ENCODE peak calls at places on chromosomes 6 and 20, in ten cellular contexts. One of them, this sample, is unnamed.
A peak's percentile ranks its signal among the peaks of the same experiment; 100 is the strongest.

GRCh38 chr20:36399147-36399968 is 93.2 kb downstream of the DLGAP4 start:
- DNase-seq in RWPE1: peak; percentile 63
- DNase-seq in H9: peak; percentile 95
- DNase-seq in transverse colon: peak; percentile 38
- DNase-seq in activated B cell treated with CpG ODN at 0.5 μM for 24 hours: no peak
- DNase-seq in uterus: no peak
- DNase-seq in HFFc6: no peak
- DNase-seq in pancreas: peak; percentile 25
- DNase-seq in esophagus squamous epithelium: no peak
- DNase-seq in dorsolateral prefrontal cortex: no peak
- DNase-seq in this sample: peak; percentile 63

GRCh38 chr6:19842030-19842429 is 4.9 kb downstream of the ID4 start:
- DNase-seq in RWPE1: no peak
- DNase-seq in pancreas: no peak
- DNase-seq in transverse colon: no peak
- DNase-seq in dorsolateral prefrontal cortex: no peak
- DNase-seq in H9: no peak
- DNase-seq in esophagus squamous epithelium: no peak
- DNase-seq in activated B cell treated with CpG ODN at 0.5 μM for 24 hours: no peak
- DNase-seq in HFFc6: no peak
- DNase-seq in uterus: no peak
- DNase-seq in this sample: no peak

GRCh38 chr6:106444777-106445507 is 84.4 kb downstream of the CRYBG1 start:
- DNase-seq in uterus: no peak
- DNase-seq in activated B cell treated with CpG ODN at 0.5 μM for 24 hours: no peak
- DNase-seq in H9: peak; percentile 30
- DNase-seq in transverse colon: no peak
- DNase-seq in esophagus squamous epithelium: no peak
- DNase-seq in dorsolateral prefrontal cortex: no peak
- DNase-seq in RWPE1: peak; percentile 79
- DNase-seq in pancreas: peak; percentile 16
- DNase-seq in HFFc6: peak; percentile 62
- DNase-seq in this sample: peak; percentile 23

GRCh38 chr6:140366991-140367390 is 992.5 kb upstream of the CITED2 start:
- DNase-seq in RWPE1: peak; percentile 58
- DNase-seq in HFFc6: peak; percentile 76
- DNase-seq in transverse colon: no peak
- DNase-seq in uterus: no peak
- DNase-seq in activated B cell treated with CpG ODN at 0.5 μM for 24 hours: no peak
- DNase-seq in dorsolateral prefrontal cortex: no peak
- DNase-seq in H9: no peak
- DNase-seq in pancreas: no peak
- DNase-seq in esophagus squamous epithelium: no peak
- DNase-seq in this sample: no peak

GRCh38 chr6:107418118-107418517 is 41.2 kb downstream of the PDSS2 start:
- DNase-seq in H9: peak; percentile 37
- DNase-seq in activated B cell treated with CpG ODN at 0.5 μM for 24 hours: no peak
- DNase-seq in dorsolateral prefrontal cortex: no peak
- DNase-seq in HFFc6: peak; percentile 24
- DNase-seq in esophagus squamous epithelium: no peak
- DNase-seq in RWPE1: no peak
- DNase-seq in pancreas: no peak
- DNase-seq in uterus: no peak
- DNase-seq in transverse colon: no peak
- DNase-seq in this sample: no peak

GRCh38 chr20:2633381-2633780 is 19.1 kb upstream of the NOP56 start:
- DNase-seq in H9: no peak
- DNase-seq in transverse colon: no peak
- DNase-seq in HFFc6: no peak
- DNase-seq in uterus: no peak
- DNase-seq in activated B cell treated with CpG ODN at 0.5 μM for 24 hours: no peak
- DNase-seq in dorsolateral prefrontal cortex: no peak
- DNase-seq in RWPE1: no peak
- DNase-seq in pancreas: no peak
- DNase-seq in esophagus squamous epithelium: no peak
- DNase-seq in this sample: no peak

GRCh38 chr6:20302702-20303251 is 90.5 kb upstream of the MBOAT1 start:
- DNase-seq in transverse colon: no peak
- DNase-seq in uterus: no peak
- DNase-seq in RWPE1: no peak
- DNase-seq in esophagus squamous epithelium: no peak
- DNase-seq in activated B cell treated with CpG ODN at 0.5 μM for 24 hours: no peak
- DNase-seq in H9: no peak
- DNase-seq in dorsolateral prefrontal cortex: no peak
- DNase-seq in pancreas: no peak
- DNase-seq in HFFc6: peak; percentile 33
- DNase-seq in this sample: no peak

GRCh38 chr20:219290-220115 is 7.6 kb upstream of the DEFB129 start:
- DNase-seq in esophagus squamous epithelium: no peak
- DNase-seq in RWPE1: peak; percentile 56
- DNase-seq in transverse colon: no peak
- DNase-seq in dorsolateral prefrontal cortex: no peak
- DNase-seq in pancreas: no peak
- DNase-seq in H9: peak; percentile 31
- DNase-seq in activated B cell treated with CpG ODN at 0.5 μM for 24 hours: no peak
- DNase-seq in uterus: no peak
- DNase-seq in HFFc6: peak; percentile 5
- DNase-seq in this sample: no peak

GRCh38 chr6:168455847-168456530 is 15.0 kb downstream of the SMOC2 start:
- DNase-seq in dorsolateral prefrontal cortex: no peak
- DNase-seq in HFFc6: no peak
- DNase-seq in RWPE1: no peak
- DNase-seq in transverse colon: no peak
- DNase-seq in esophagus squamous epithelium: no peak
- DNase-seq in activated B cell treated with CpG ODN at 0.5 μM for 24 hours: no peak
- DNase-seq in pancreas: no peak
- DNase-seq in uterus: no peak
- DNase-seq in H9: no peak
- DNase-seq in this sample: no peak

GRCh38 chr6:87115402-87116135 is 20.7 kb upstream of the CGA start:
- DNase-seq in transverse colon: no peak
- DNase-seq in activated B cell treated with CpG ODN at 0.5 μM for 24 hours: no peak
- DNase-seq in uterus: no peak
- DNase-seq in esophagus squamous epithelium: no peak
- DNase-seq in RWPE1: no peak
- DNase-seq in pancreas: no peak
- DNase-seq in H9: no peak
- DNase-seq in dorsolateral prefrontal cortex: no peak
- DNase-seq in HFFc6: no peak
- DNase-seq in this sample: no peak

GRCh38 chr6:37321101-37321500 is 32.7 kb upstream of the RNF8 start:
- DNase-seq in HFFc6: no peak
- DNase-seq in esophagus squamous epithelium: no peak
- DNase-seq in H9: no peak
- DNase-seq in dorsolateral prefrontal cortex: no peak
- DNase-seq in transverse colon: no peak
- DNase-seq in uterus: no peak
- DNase-seq in RWPE1: no peak
- DNase-seq in activated B cell treated with CpG ODN at 0.5 μM for 24 hours: no peak
- DNase-seq in pancreas: no peak
- DNase-seq in this sample: no peak

GRCh38 chr6:140586426-140587061 is 1212.1 kb upstream of the CITED2 start:
- DNase-seq in pancreas: no peak
- DNase-seq in esophagus squamous epithelium: no peak
- DNase-seq in RWPE1: no peak
- DNase-seq in H9: no peak
- DNase-seq in activated B cell treated with CpG ODN at 0.5 μM for 24 hours: no peak
- DNase-seq in transverse colon: no peak
- DNase-seq in HFFc6: no peak
- DNase-seq in dorsolateral prefrontal cortex: no peak
- DNase-seq in uterus: no peak
- DNase-seq in this sample: no peak

GRCh38 chr6:30169658-30170614 is 6.6 kb downstream of the TRIM15 start:
- DNase-seq in RWPE1: peak; percentile 62
- DNase-seq in transverse colon: no peak
- DNase-seq in dorsolateral prefrontal cortex: no peak
- DNase-seq in HFFc6: peak; percentile 36
- DNase-seq in esophagus squamous epithelium: no peak
- DNase-seq in uterus: no peak
- DNase-seq in pancreas: no peak
- DNase-seq in activated B cell treated with CpG ODN at 0.5 μM for 24 hours: no peak
- DNase-seq in H9: no peak
- DNase-seq in this sample: no peak

GRCh38 chr6:5764401-5764955 is 242.2 kb downstream of the NRN1 start:
- DNase-seq in dorsolateral prefrontal cortex: peak; percentile 81
- DNase-seq in HFFc6: peak; percentile 2
- DNase-seq in transverse colon: no peak
- DNase-seq in activated B cell treated with CpG ODN at 0.5 μM for 24 hours: no peak
- DNase-seq in H9: no peak
- DNase-seq in esophagus squamous epithelium: no peak
- DNase-seq in RWPE1: no peak
- DNase-seq in uterus: no peak
- DNase-seq in pancreas: no peak
- DNase-seq in this sample: no peak

DNA sequence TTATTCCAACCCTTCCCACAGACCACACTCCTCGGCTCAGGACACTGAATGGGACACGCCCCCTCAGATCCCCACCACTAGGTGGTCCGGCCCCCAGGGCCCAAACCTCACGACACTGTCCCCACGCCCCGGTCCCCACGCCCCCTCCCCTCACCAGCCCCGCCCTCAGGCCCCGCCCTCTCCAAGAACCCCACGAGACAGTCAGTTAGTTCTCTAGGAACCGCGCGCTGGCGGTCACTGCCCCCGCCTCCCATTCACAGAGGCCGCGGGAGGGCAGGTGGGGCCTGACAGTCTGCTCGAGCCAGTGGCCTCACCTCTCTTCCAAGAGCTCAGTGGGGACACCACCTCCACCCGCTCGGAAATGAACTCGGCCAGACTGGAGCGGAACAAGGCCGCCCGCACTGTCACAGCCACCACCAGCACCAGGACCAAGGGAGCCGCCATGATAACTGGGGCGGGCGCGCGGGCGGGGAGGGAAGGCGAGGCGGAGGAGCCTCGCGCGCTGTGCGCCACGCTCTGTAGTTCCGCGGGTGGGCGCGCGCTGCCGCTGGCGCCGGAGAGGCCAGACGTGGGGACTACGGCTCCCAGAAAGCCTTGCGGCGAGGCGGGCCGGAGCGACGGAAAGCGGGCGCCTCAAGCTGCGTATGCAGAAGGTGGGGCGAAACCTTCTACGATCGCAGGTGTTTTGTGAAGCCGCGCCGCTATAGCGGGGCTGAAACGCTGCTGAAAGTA is at the start of gene PIGU:
- DNase-seq in H9: peak; percentile 93
- DNase-seq in transverse colon: peak; percentile 97
- DNase-seq in dorsolateral prefrontal cortex: peak; percentile 98
- DNase-seq in activated B cell treated with CpG ODN at 0.5 μM for 24 hours: peak; percentile 91
- DNase-seq in esophagus squamous epithelium: peak; percentile 67
- DNase-seq in uterus: peak; percentile 91
- DNase-seq in pancreas: peak; percentile 96
- DNase-seq in RWPE1: peak; percentile 99
- DNase-seq in HFFc6: peak; percentile 92
- DNase-seq in this sample: peak; percentile 96
- TF ChIP-seq CTCF in H9: peak; percentile 28
- TF ChIP-seq CTCF in transverse colon: peak; percentile 20
- TF ChIP-seq CTCF in dorsolateral prefrontal cortex: peak; percentile 64
- TF ChIP-seq CTCF in activated B cell treated with CpG ODN at 0.5 μM for 24 hours: no peak
- TF ChIP-seq CTCF in esophagus squamous epithelium: no peak
- TF ChIP-seq CTCF in uterus: peak; percentile 18
- TF ChIP-seq CTCF in pancreas: peak; percentile 19
- TF ChIP-seq CTCF in RWPE1: no peak
- TF ChIP-seq CTCF in HFFc6: peak; percentile 4
- TF ChIP-seq CTCF in this sample: peak; percentile 15

GRCh38 chr20:34956751-34957472 is 1.2 kb downstream of the MYH7B start:
- DNase-seq in H9: no peak
- DNase-seq in activated B cell treated with CpG ODN at 0.5 μM for 24 hours: no peak
- DNase-seq in RWPE1: no peak
- DNase-seq in pancreas: no peak
- DNase-seq in transverse colon: no peak
- DNase-seq in dorsolateral prefrontal cortex: no peak
- DNase-seq in uterus: no peak
- DNase-seq in HFFc6: no peak
- DNase-seq in esophagus squamous epithelium: no peak
- DNase-seq in this sample: no peak

GRCh38 chr20:34953960-34954359 is 1.6 kb downstream of the GSS start:
- DNase-seq in activated B cell treated with CpG ODN at 0.5 μM for 24 hours: no peak
- DNase-seq in HFFc6: no peak
- DNase-seq in esophagus squamous epithelium: no peak
- DNase-seq in pancreas: no peak
- DNase-seq in uterus: no peak
- DNase-seq in dorsolateral prefrontal cortex: no peak
- DNase-seq in H9: no peak
- DNase-seq in RWPE1: no peak
- DNase-seq in transverse colon: no peak
- DNase-seq in this sample: no peak

GRCh38 chr20:34954905-34955231 is 738 bp downstream of the GSS start:
- DNase-seq in pancreas: no peak
- DNase-seq in RWPE1: peak; percentile 50
- DNase-seq in esophagus squamous epithelium: no peak
- DNase-seq in dorsolateral prefrontal cortex: no peak
- DNase-seq in activated B cell treated with CpG ODN at 0.5 μM for 24 hours: no peak
- DNase-seq in transverse colon: peak; percentile 37
- DNase-seq in uterus: no peak
- DNase-seq in HFFc6: peak; percentile 25
- DNase-seq in H9: no peak
- DNase-seq in this sample: peak; percentile 25

GRCh38 chr20:34955232-34956040 is at the start of the genes GSS and MYH7B:
- DNase-seq in dorsolateral prefrontal cortex: peak; percentile 98
- DNase-seq in activated B cell treated with CpG ODN at 0.5 μM for 24 hours: peak; percentile 98
- DNase-seq in transverse colon: peak; percentile 99
- DNase-seq in pancreas: peak; percentile 99
- DNase-seq in RWPE1: peak; percentile 100
- DNase-seq in HFFc6: peak; percentile 92
- DNase-seq in H9: peak; percentile 99
- DNase-seq in esophagus squamous epithelium: peak; percentile 67
- DNase-seq in uterus: peak; percentile 97
- DNase-seq in this sample: peak; percentile 100

GRCh38 chr20:34956041-34956458 is 382 bp downstream of the MYH7B start:
- DNase-seq in uterus: no peak
- DNase-seq in dorsolateral prefrontal cortex: no peak
- DNase-seq in HFFc6: no peak
- DNase-seq in esophagus squamous epithelium: no peak
- DNase-seq in RWPE1: no peak
- DNase-seq in transverse colon: no peak
- DNase-seq in activated B cell treated with CpG ODN at 0.5 μM for 24 hours: no peak
- DNase-seq in H9: no peak
- DNase-seq in pancreas: no peak
- DNase-seq in this sample: no peak
- TF ChIP-seq CTCF in uterus: no peak
- TF ChIP-seq CTCF in dorsolateral prefrontal cortex: peak; percentile 38
- TF ChIP-seq CTCF in HFFc6: peak; percentile 39
- TF ChIP-seq CTCF in esophagus squamous epithelium: no peak
- TF ChIP-seq CTCF in RWPE1: peak; percentile 34
- TF ChIP-seq CTCF in transverse colon: no peak
- TF ChIP-seq CTCF in activated B cell treated with CpG ODN at 0.5 μM for 24 hours: no peak
- TF ChIP-seq CTCF in H9: no peak
- TF ChIP-seq CTCF in pancreas: no peak
- TF ChIP-seq CTCF in this sample: peak; percentile 33

GRCh38 chr6:110039996-110040383 is 61.9 kb downstream of the GPR6 start:
- DNase-seq in dorsolateral prefrontal cortex: no peak
- DNase-seq in activated B cell treated with CpG ODN at 0.5 μM for 24 hours: peak; percentile 51
- DNase-seq in HFFc6: peak; percentile 18
- DNase-seq in uterus: no peak
- DNase-seq in pancreas: peak; percentile 14
- DNase-seq in H9: peak; percentile 68
- DNase-seq in esophagus squamous epithelium: no peak
- DNase-seq in transverse colon: peak; percentile 33
- DNase-seq in RWPE1: peak; percentile 19
- DNase-seq in this sample: no peak
- TF ChIP-seq CTCF in dorsolateral prefrontal cortex: no peak
- TF ChIP-seq CTCF in activated B cell treated with CpG ODN at 0.5 μM for 24 hours: no peak
- TF ChIP-seq CTCF in HFFc6: peak; percentile 8
- TF ChIP-seq CTCF in uterus: no peak
- TF ChIP-seq CTCF in pancreas: no peak
- TF ChIP-seq CTCF in H9: peak; percentile 54
- TF ChIP-seq CTCF in esophagus squamous epithelium: no peak
- TF ChIP-seq CTCF in transverse colon: no peak
- TF ChIP-seq CTCF in RWPE1: no peak
- TF ChIP-seq CTCF in this sample: peak; percentile 54

GRCh38 chr20:45450097-45450818 is 19.3 kb upstream of the WFDC2 start:
- DNase-seq in H9: peak; percentile 47
- DNase-seq in transverse colon: peak; percentile 23
- DNase-seq in uterus: no peak
- DNase-seq in activated B cell treated with CpG ODN at 0.5 μM for 24 hours: no peak
- DNase-seq in pancreas: no peak
- DNase-seq in RWPE1: no peak
- DNase-seq in HFFc6: peak; percentile 36
- DNase-seq in dorsolateral prefrontal cortex: no peak
- DNase-seq in esophagus squamous epithelium: no peak
- DNase-seq in this sample: no peak
- TF ChIP-seq CTCF in H9: peak; percentile 85
- TF ChIP-seq CTCF in transverse colon: peak; percentile 58
- TF ChIP-seq CTCF in uterus: peak; percentile 28
- TF ChIP-seq CTCF in activated B cell treated with CpG ODN at 0.5 μM for 24 hours: peak; percentile 56
- TF ChIP-seq CTCF in pancreas: peak; percentile 38
- TF ChIP-seq CTCF in RWPE1: peak; percentile 37
- TF ChIP-seq CTCF in HFFc6: peak; percentile 88
- TF ChIP-seq CTCF in dorsolateral prefrontal cortex: peak; percentile 77
- TF ChIP-seq CTCF in esophagus squamous epithelium: peak; percentile 44
- TF ChIP-seq CTCF in this sample: peak; percentile 72